ENCODE peak calls at places on chromosomes 3 and 15, in ten cellular contexts. One of them, this sample, is unnamed.

GRCh38 chr3:124316034-124316287 is 324.0 kb upstream of the ROPN1 start:
- DNase-seq in DMS153: no peak
- DNase-seq in HFF-Myc: no peak
- DNase-seq in stimulated activated CD8-positive, alpha-beta memory T cell treated with anti-CD3 and anti-CD28 coated beads, Interleukin-12 subunit alpha, Interleukin-12 subunit beta, amount 100 ng/mL, for 1 hour: no peak
- DNase-seq in anterior cingulate cortex: no peak
- DNase-seq in Caco-2: no peak
- DNase-seq in cardiac muscle cell: no peak
- DNase-seq in putamen: no peak
- DNase-seq in effector memory CD8-positive, alpha-beta T cell: no peak
- DNase-seq in kidney glomerular epithelial cell: no peak
- DNase-seq in this sample: no peak

GRCh38 chr3:123400169-123400568 is 48.7 kb downstream of the ADCY5 start:
- DNase-seq in Caco-2: no peak
- DNase-seq in anterior cingulate cortex: no peak
- DNase-seq in putamen: no peak
- DNase-seq in effector memory CD8-positive, alpha-beta T cell: no peak
- DNase-seq in cardiac muscle cell: no peak
- DNase-seq in kidney glomerular epithelial cell: no peak
- DNase-seq in HFF-Myc: no peak
- DNase-seq in DMS153: no peak
- DNase-seq in stimulated activated CD8-positive, alpha-beta memory T cell treated with anti-CD3 and anti-CD28 coated beads, Interleukin-12 subunit alpha, Interleukin-12 subunit beta, amount 100 ng/mL, for 1 hour: no peak
- DNase-seq in this sample: no peak

GRCh38 chr3:52809821-52810377 is 15.3 kb downstream of the ITIH3 start:
- DNase-seq in anterior cingulate cortex: no peak
- DNase-seq in cardiac muscle cell: no peak
- DNase-seq in kidney glomerular epithelial cell: no peak
- DNase-seq in stimulated activated CD8-positive, alpha-beta memory T cell treated with anti-CD3 and anti-CD28 coated beads, Interleukin-12 subunit alpha, Interleukin-12 subunit beta, amount 100 ng/mL, for 1 hour: no peak
- DNase-seq in DMS153: peak
- DNase-seq in Caco-2: no peak
- DNase-seq in HFF-Myc: no peak
- DNase-seq in effector memory CD8-positive, alpha-beta T cell: no peak
- DNase-seq in putamen: no peak
- DNase-seq in this sample: no peak

GRCh38 chr3:124520970-124521369 is 209.3 kb upstream of the UMPS start:
- DNase-seq in anterior cingulate cortex: no peak
- DNase-seq in kidney glomerular epithelial cell: peak
- DNase-seq in effector memory CD8-positive, alpha-beta T cell: no peak
- DNase-seq in stimulated activated CD8-positive, alpha-beta memory T cell treated with anti-CD3 and anti-CD28 coated beads, Interleukin-12 subunit alpha, Interleukin-12 subunit beta, amount 100 ng/mL, for 1 hour: no peak
- DNase-seq in cardiac muscle cell: no peak
- DNase-seq in putamen: no peak
- DNase-seq in DMS153: peak
- DNase-seq in HFF-Myc: no peak
- DNase-seq in Caco-2: no peak
- DNase-seq in this sample: no peak

GRCh38 chr3:187243933-187244564 is 46.8 kb downstream of the RTP1 start:
- DNase-seq in DMS153: no peak
- DNase-seq in stimulated activated CD8-positive, alpha-beta memory T cell treated with anti-CD3 and anti-CD28 coated beads, Interleukin-12 subunit alpha, Interleukin-12 subunit beta, amount 100 ng/mL, for 1 hour: no peak
- DNase-seq in Caco-2: no peak
- DNase-seq in putamen: no peak
- DNase-seq in HFF-Myc: no peak
- DNase-seq in cardiac muscle cell: no peak
- DNase-seq in kidney glomerular epithelial cell: no peak
- DNase-seq in effector memory CD8-positive, alpha-beta T cell: no peak
- DNase-seq in anterior cingulate cortex: no peak
- DNase-seq in this sample: no peak

GRCh38 chr3:139520028-139520737 is 19.4 kb downstream of the RBP1 start:
- DNase-seq in effector memory CD8-positive, alpha-beta T cell: no peak
- DNase-seq in anterior cingulate cortex: no peak
- DNase-seq in HFF-Myc: no peak
- DNase-seq in DMS153: no peak
- DNase-seq in Caco-2: peak
- DNase-seq in cardiac muscle cell: peak
- DNase-seq in stimulated activated CD8-positive, alpha-beta memory T cell treated with anti-CD3 and anti-CD28 coated beads, Interleukin-12 subunit alpha, Interleukin-12 subunit beta, amount 100 ng/mL, for 1 hour: no peak
- DNase-seq in kidney glomerular epithelial cell: no peak
- DNase-seq in putamen: peak
- DNase-seq in this sample: no peak

GRCh38 chr3:71564361-71564760 is 19.2 kb downstream of the FOXP1 start:
- DNase-seq in anterior cingulate cortex: no peak
- DNase-seq in Caco-2: no peak
- DNase-seq in cardiac muscle cell: no peak
- DNase-seq in stimulated activated CD8-positive, alpha-beta memory T cell treated with anti-CD3 and anti-CD28 coated beads, Interleukin-12 subunit alpha, Interleukin-12 subunit beta, amount 100 ng/mL, for 1 hour: no peak
- DNase-seq in effector memory CD8-positive, alpha-beta T cell: no peak
- DNase-seq in putamen: no peak
- DNase-seq in HFF-Myc: no peak
- DNase-seq in kidney glomerular epithelial cell: peak
- DNase-seq in DMS153: no peak
- DNase-seq in this sample: no peak

GRCh38 chr3:149588909-149589308 is 68.9 kb downstream of the WWTR1 start:
- DNase-seq in anterior cingulate cortex: no peak
- DNase-seq in stimulated activated CD8-positive, alpha-beta memory T cell treated with anti-CD3 and anti-CD28 coated beads, Interleukin-12 subunit alpha, Interleukin-12 subunit beta, amount 100 ng/mL, for 1 hour: no peak
- DNase-seq in effector memory CD8-positive, alpha-beta T cell: no peak
- DNase-seq in HFF-Myc: no peak
- DNase-seq in DMS153: no peak
- DNase-seq in cardiac muscle cell: no peak
- DNase-seq in Caco-2: no peak
- DNase-seq in putamen: no peak
- DNase-seq in kidney glomerular epithelial cell: no peak
- DNase-seq in this sample: no peak

GRCh38 chr3:184805351-184806038 is 6.5 kb upstream of the VPS8 start:
- DNase-seq in effector memory CD8-positive, alpha-beta T cell: no peak
- DNase-seq in HFF-Myc: no peak
- DNase-seq in DMS153: peak
- DNase-seq in Caco-2: no peak
- DNase-seq in kidney glomerular epithelial cell: no peak
- DNase-seq in stimulated activated CD8-positive, alpha-beta memory T cell treated with anti-CD3 and anti-CD28 coated beads, Interleukin-12 subunit alpha, Interleukin-12 subunit beta, amount 100 ng/mL, for 1 hour: no peak
- DNase-seq in putamen: no peak
- DNase-seq in cardiac muscle cell: peak
- DNase-seq in anterior cingulate cortex: no peak
- DNase-seq in this sample: no peak

GRCh38 chr3:4994144-4994730 is 15.0 kb downstream of the BHLHE40 start:
- DNase-seq in kidney glomerular epithelial cell: peak
- DNase-seq in stimulated activated CD8-positive, alpha-beta memory T cell treated with anti-CD3 and anti-CD28 coated beads, Interleukin-12 subunit alpha, Interleukin-12 subunit beta, amount 100 ng/mL, for 1 hour: no peak
- DNase-seq in HFF-Myc: no peak
- DNase-seq in cardiac muscle cell: no peak
- DNase-seq in DMS153: no peak
- DNase-seq in anterior cingulate cortex: no peak
- DNase-seq in effector memory CD8-positive, alpha-beta T cell: no peak
- DNase-seq in putamen: no peak
- DNase-seq in Caco-2: no peak
- DNase-seq in this sample: no peak

GRCh38 chr15:51076898-51077564 is 17.7 kb downstream of the TNFAIP8L3 start:
- DNase-seq in cardiac muscle cell: peak
- DNase-seq in putamen: no peak
- DNase-seq in DMS153: no peak
- DNase-seq in anterior cingulate cortex: no peak
- DNase-seq in effector memory CD8-positive, alpha-beta T cell: no peak
- DNase-seq in Caco-2: no peak
- DNase-seq in stimulated activated CD8-positive, alpha-beta memory T cell treated with anti-CD3 and anti-CD28 coated beads, Interleukin-12 subunit alpha, Interleukin-12 subunit beta, amount 100 ng/mL, for 1 hour: no peak
- DNase-seq in HFF-Myc: no peak
- DNase-seq in kidney glomerular epithelial cell: no peak
- DNase-seq in this sample: no peak

GRCh38 chr3:151816091-151816604 is 2.2 kb downstream of the AADAC start:
- DNase-seq in effector memory CD8-positive, alpha-beta T cell: no peak
- DNase-seq in HFF-Myc: no peak
- DNase-seq in DMS153: no peak
- DNase-seq in stimulated activated CD8-positive, alpha-beta memory T cell treated with anti-CD3 and anti-CD28 coated beads, Interleukin-12 subunit alpha, Interleukin-12 subunit beta, amount 100 ng/mL, for 1 hour: no peak
- DNase-seq in putamen: no peak
- DNase-seq in Caco-2: peak
- DNase-seq in anterior cingulate cortex: no peak
- DNase-seq in cardiac muscle cell: peak
- DNase-seq in kidney glomerular epithelial cell: peak
- DNase-seq in this sample: no peak

GRCh38 chr3:186425788-186426730 is 64.0 kb upstream of the DGKG start:
- DNase-seq in HFF-Myc: peak
- DNase-seq in anterior cingulate cortex: no peak
- DNase-seq in cardiac muscle cell: peak
- DNase-seq in Caco-2: peak
- DNase-seq in stimulated activated CD8-positive, alpha-beta memory T cell treated with anti-CD3 and anti-CD28 coated beads, Interleukin-12 subunit alpha, Interleukin-12 subunit beta, amount 100 ng/mL, for 1 hour: no peak
- DNase-seq in effector memory CD8-positive, alpha-beta T cell: no peak
- DNase-seq in putamen: no peak
- DNase-seq in DMS153: no peak
- DNase-seq in kidney glomerular epithelial cell: no peak
- DNase-seq in this sample: no peak